ENCODE peak calls at places on chromosomes 11 and 22, in nine cellular contexts. L, C, G, R, Z, F, K, T and O are unnamed samples.

GRCh38 chr22:38148252-38148651 is 33.4 kb downstream of the PLA2G6 start:
- DNase-seq in L (peak; percentile 83), C (no peak), G (no peak), R (no peak), Z (no peak), F (no peak), K (no peak), T (no peak), O (no peak)

GRCh38 chr11:117795726-117796455 is 1.1 kb downstream of the DSCAML1 start:
- DNase-seq in L (no peak), C (no peak), G (no peak), R (no peak), Z (no peak), F (no peak), K (peak; percentile 58), T (no peak), O (no peak)

GRCh38 chr11:66277475-66278391 is at the start of gene CNIH2:
- DNase-seq in L (no peak), C (peak; percentile 44), G (peak; percentile 47), R (no peak), Z (peak; percentile 52), F (peak; percentile 41), K (peak; percentile 49), T (peak; percentile 36), O (no peak)

GRCh38 chr11:126352934-126353801 is 2.3 kb upstream of the ST3GAL4 start:
- DNase-seq in L (peak; percentile 62), C (no peak), G (no peak), R (no peak), Z (no peak), F (no peak), K (peak; percentile 54), T (no peak), O (no peak)

GRCh38 chr11:126355324-126355925 is at the start of gene ST3GAL4:
- DNase-seq in L (peak; percentile 68), C (peak; percentile 56), G (peak; percentile 72), R (no peak), Z (peak; percentile 64), F (peak; percentile 66), K (peak; percentile 88), T (peak; percentile 75), O (peak; percentile 19)

GRCh38 chr22:25942989-25943411 is 201.0 kb downstream of the MYO18B start:
- DNase-seq in L (no peak), C (no peak), G (no peak), R (peak; percentile 78), Z (no peak), F (no peak), K (no peak), T (no peak), O (no peak)

GRCh38 chr22:19620742-19621371 is 93.4 kb upstream of the SEPTIN5 start:
- DNase-seq in L (peak; percentile 3), C (no peak), G (no peak), R (no peak), Z (no peak), F (no peak), K (no peak), T (no peak), O (no peak)

GRCh38 chr11:19435306-19435989 is 194.7 kb upstream of the E2F8 start:
- DNase-seq in L (no peak), C (no peak), G (no peak), R (no peak), Z (no peak), F (no peak), K (no peak), T (no peak), O (no peak)

GRCh38 chr22:37331034-37331428 is 48.7 kb downstream of the CYTH4 start:
- DNase-seq in L (peak; percentile 69), C (no peak), G (no peak), R (no peak), Z (no peak), F (no peak), K (no peak), T (no peak), O (no peak)

GRCh38 chr11:3823303-3823702 is 14.9 kb downstream of the PGAP2 start:
- DNase-seq in L (peak; percentile 76), C (no peak), G (no peak), R (no peak), Z (no peak), F (no peak), K (no peak), T (no peak), O (no peak)

GRCh38 chr11:119424775-119425174 is 1.8 kb upstream of the THY1 start:
- DNase-seq in L (no peak), C (no peak), G (no peak), R (no peak), Z (no peak), F (no peak), K (no peak), T (no peak), O (no peak)

GRCh38 chr11:72773291-72773690 is 20.6 kb downstream of the STARD10 start:
- DNase-seq in L (peak; percentile 85), C (no peak), G (no peak), R (no peak), Z (no peak), F (no peak), K (no peak), T (no peak), O (no peak)

GRCh38 chr22:22368516-22368915 is 123.9 kb downstream of the VPREB1 start:
- DNase-seq in L (no peak), C (no peak), G (no peak), R (no peak), Z (no peak), F (no peak), K (no peak), T (no peak), O (no peak)